ENCODE peak calls at places on chromosome 5, in eight cellular contexts. L is GM12865, X is left ventricle myocardium inferior, F is WERI-Rb-1, T is GM23338, B is dorsolateral prefrontal cortex, A is astrocyte of the spinal cord, Z is IMR-90. J is an unnamed sample.

GRCh38 chr5:54634089-54634488 is 116.5 kb downstream of the SNX18 start:
- DNase-seq in B (no peak), X (no peak), Z (no peak), L (no peak), A (no peak), T (no peak), F (no peak), J (no peak)

GRCh38 chr5:141508808-141509611 is 20.1 kb downstream of the PCDHGC5 start:
- DNase-seq in T (peak; percentile 80), Z (peak; percentile 97), A (peak; percentile 96), X (peak; percentile 63), L (peak; percentile 80), F (peak; percentile 74), B (no peak), J (peak; percentile 91)

GRCh38 chr5:56192246-56192645 is 40.9 kb downstream of the ANKRD55 start:
- DNase-seq in X (no peak), L (no peak), A (no peak), T (peak; percentile 11), F (no peak), B (no peak), Z (no peak), J (no peak)

GRCh38 chr5:74954919-74955318 is 88.7 kb upstream of the FAM169A start:
- DNase-seq in T (no peak), Z (peak; percentile 82), X (no peak), A (peak; percentile 41), L (no peak), F (no peak), B (no peak), J (peak; percentile 70)

GRCh38 chr5:173265433-173265832 is 30.4 kb upstream of the NKX2-5 start:
- DNase-seq in Z (no peak), B (no peak), L (no peak), F (no peak), X (peak; percentile 81), A (no peak), T (no peak), J (no peak)

GRCh38 chr5:418681-419121 is 24.3 kb upstream of the EXOC3 start:
- DNase-seq in T (no peak), B (peak; percentile 36), L (no peak), A (no peak), Z (peak; percentile 61), F (peak; percentile 38), X (no peak), J (no peak)

GRCh38 chr5:90473321-90474234 is 993 bp downstream of the MBLAC2 start:
- DNase-seq in T (peak; percentile 75), X (no peak), A (peak; percentile 34), B (no peak), F (peak; percentile 30), L (peak; percentile 50), Z (peak; percentile 18), J (peak; percentile 30)

GRCh38 chr5:178277866-178278265 is 45.3 kb upstream of the PHYKPL start:
- DNase-seq in A (no peak), T (no peak), F (no peak), L (no peak), B (no peak), X (no peak), Z (no peak), J (no peak)

GRCh38 chr5:78586251-78586650 is 62.3 kb downstream of the LHFPL2 start:
- DNase-seq in L (no peak), Z (peak; percentile 100), A (peak; percentile 98), B (no peak), T (no peak), F (no peak), X (no peak), J (peak; percentile 98)

GRCh38 chr5:179822444-179822990 is 1.8 kb downstream of the SQSTM1 start:
- DNase-seq in X (no peak), B (no peak), L (no peak), A (no peak), Z (no peak), T (no peak), F (no peak), J (no peak)

GRCh38 chr5:68962632-68963484 is 131.0 kb upstream of the SLC30A5 start:
- DNase-seq in Z (peak; percentile 52), L (peak; percentile 32), B (peak; percentile 68), A (peak; percentile 68), X (peak; percentile 57), F (peak; percentile 79), T (peak; percentile 91), J (peak; percentile 73)

GRCh38 chr5:150438873-150439546 is 10.5 kb downstream of the RPS14 start:
- DNase-seq in A (peak; percentile 16), Z (no peak), B (no peak), L (no peak), X (no peak), F (peak; percentile 58), T (peak; percentile 89), J (peak; percentile 22)

GRCh38 chr5:122154910-122155309 is 25.6 kb downstream of the ZNF474 start:
- DNase-seq in X (no peak), Z (peak; percentile 89), B (no peak), T (no peak), A (peak; percentile 89), L (no peak), F (no peak), J (peak; percentile 97)

GRCh38 chr5:72210913-72211670 is 103.8 kb downstream of the MAP1B start:
- DNase-seq in L (no peak), A (peak; percentile 95), Z (peak; percentile 88), F (no peak), T (no peak), B (no peak), X (peak; percentile 57), J (peak; percentile 85)

GRCh38 chr5:100273846-100274580 is 261.2 kb upstream of the FAM174A start:
- DNase-seq in T (no peak), B (no peak), L (no peak), X (no peak), Z (no peak), F (no peak), A (peak; percentile 5), J (no peak)

GRCh38 chr5:141681695-141682641 is at the start of gene ARAP3:
- DNase-seq in T (peak; percentile 85), X (peak; percentile 90), B (peak; percentile 50), A (peak; percentile 83), L (no peak), Z (peak; percentile 89), F (peak; percentile 62), J (peak; percentile 78)

GRCh38 chr5:88833371-88834107 is 49.4 kb downstream of the MEF2C start:
- DNase-seq in A (peak; percentile 76), Z (peak; percentile 74), F (no peak), X (peak; percentile 36), T (peak; percentile 24), B (no peak), L (peak; percentile 75), J (peak; percentile 89)

GRCh38 chr5:10604975-10605374 is 41.1 kb downstream of the ANKRD33B start:
- DNase-seq in A (no peak), L (no peak), B (no peak), X (no peak), Z (no peak), T (no peak), F (no peak), J (no peak)

GRCh38 chr5:10611290-10611689 is 47.4 kb downstream of the ANKRD33B start:
- DNase-seq in L (no peak), A (peak; percentile 41), F (no peak), Z (peak; percentile 73), B (no peak), X (no peak), T (no peak), J (peak; percentile 71)

GRCh38 chr5:10610058-10610457 is 46.2 kb downstream of the ANKRD33B start:
- DNase-seq in T (no peak), X (no peak), B (no peak), F (no peak), Z (no peak), L (no peak), A (no peak), J (no peak)

GRCh38 chr5:10607023-10607665 is 43.3 kb downstream of the ANKRD33B start:
- DNase-seq in Z (peak; percentile 83), B (no peak), T (peak; percentile 75), A (peak; percentile 76), F (peak; percentile 54), L (peak; percentile 95), X (peak; percentile 65), J (peak; percentile 64)

DNA sequence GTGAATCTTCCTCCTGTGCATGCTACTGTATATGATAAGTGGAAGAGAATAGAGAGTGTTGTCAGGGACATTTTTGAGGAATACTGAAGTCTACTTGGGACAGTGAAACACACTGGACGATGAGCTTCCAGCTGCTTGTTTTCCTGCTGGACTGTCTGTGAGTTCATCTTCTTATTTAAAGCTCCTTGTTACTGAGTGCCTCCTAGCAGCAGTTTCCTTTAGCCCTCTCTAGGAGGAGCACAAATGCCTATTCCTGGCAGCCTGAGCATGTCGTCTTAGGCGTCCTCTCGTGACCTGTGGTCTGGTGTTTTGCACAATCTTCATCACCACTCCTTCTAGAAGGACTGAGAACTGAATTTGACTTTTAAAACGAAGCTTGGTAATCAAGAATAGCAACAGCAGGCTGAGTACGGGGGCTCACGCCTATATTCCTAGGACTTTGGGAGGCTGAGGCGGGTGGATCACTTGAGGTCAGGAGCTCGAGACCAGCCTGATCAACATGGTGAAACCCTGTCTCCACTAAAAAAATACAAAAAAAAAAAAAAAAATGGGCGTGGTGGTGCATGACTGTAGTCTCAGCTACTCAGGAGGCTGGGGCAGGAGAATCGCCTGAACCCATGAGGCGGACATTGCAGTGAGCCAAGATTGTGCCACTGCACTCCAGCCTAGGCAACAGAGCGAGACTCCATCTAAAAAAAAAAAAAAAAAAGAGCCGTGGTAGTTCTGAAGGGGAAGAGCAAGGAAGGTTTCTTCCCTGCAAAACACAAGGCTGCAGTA is 44.0 kb downstream of the ANKRD33B start:
- DNase-seq in A (peak; percentile 63), L (peak; percentile 86), F (peak; percentile 82), B (no peak), Z (peak; percentile 72), T (peak; percentile 50), X (peak; percentile 45), J (peak; percentile 90)
- TF ChIP-seq CTCF in A (peak; percentile 31), L (no peak), F (peak; percentile 68), B (no peak), Z (peak; percentile 35), T (peak; percentile 19), X (peak; percentile 32), J (peak; percentile 59)

GRCh38 chr5:137735531-137736284 is at the start of gene KLHL3:
- DNase-seq in F (peak; percentile 80), Z (peak; percentile 66), T (peak; percentile 95), A (peak; percentile 53), B (peak; percentile 65), L (peak; percentile 45), X (peak; percentile 29), J (peak; percentile 58)
- TF ChIP-seq CTCF in F (peak; percentile 54), Z (peak; percentile 36), T (peak; percentile 33), A (peak; percentile 21), B (no peak), L (no peak), X (peak; percentile 29), J (peak; percentile 36)

GRCh38 chr5:10490927-10491672 is 49.4 kb downstream of the ROPN1L start:
- DNase-seq in T (no peak), X (no peak), A (no peak), Z (no peak), B (no peak), F (no peak), L (no peak), J (no peak)
- TF ChIP-seq CTCF in T (no peak), X (no peak), A (no peak), Z (no peak), B (no peak), F (no peak), L (no peak), J (no peak)

DNA sequence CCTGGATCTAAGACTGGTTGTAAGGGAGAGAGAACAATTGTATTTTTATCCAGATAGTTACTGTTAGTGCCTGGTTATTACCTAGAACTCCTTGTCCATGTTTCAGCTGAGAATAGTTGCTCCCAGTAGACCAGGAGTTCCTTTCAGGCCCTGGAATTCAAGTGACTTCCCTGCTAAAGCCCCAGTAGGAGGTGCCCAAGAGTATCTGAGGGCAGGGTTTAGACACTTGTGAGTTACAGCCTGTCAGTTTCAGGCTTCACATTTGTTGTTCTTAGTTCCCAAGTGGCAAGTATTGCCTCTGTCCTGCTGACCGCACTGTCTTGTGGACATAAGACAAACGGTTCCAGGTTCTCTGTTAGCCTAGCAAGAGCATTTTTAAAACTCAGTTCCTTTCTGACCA is 743.9 kb upstream of the SEMA6A start:
- DNase-seq in L (peak; percentile 4), X (no peak), F (no peak), A (no peak), B (no peak), Z (no peak), T (peak; percentile 81), J (no peak)
- TF ChIP-seq CTCF in L (no peak), X (no peak), F (peak; percentile 10), A (no peak), B (no peak), Z (no peak), T (peak; percentile 66), J (no peak)